ENCODE peak calls at places on chromosomes 13 and 19, in four cellular contexts. D is SK-N-SH, V is tibial artery, G is GM12878. O is an unnamed sample. For H3K27me3, the result is how much of the 10 kb centered on the place peaks cover.

GRCh38 chr13:95154441-95154886 is 146.8 kb downstream of the ABCC4 start:
- DNase-seq in D (no peak), V (no peak), G (no peak), O (no peak)

GRCh38 chr13:24152292-24153214 is 8.0 kb upstream of the SPATA13 start:
- DNase-seq in D (no peak), V (no peak), G (no peak), O (no peak)

GRCh38 chr19:1351324-1351947 is 32.3 kb upstream of the NDUFS7 start:
- DNase-seq in D (peak), V (no peak), G (no peak), O (no peak)

GRCh38 chr19:2361259-2362038 is 1.4 kb downstream of the TMPRSS9 start:
- DNase-seq in D (peak), V (no peak), G (no peak), O (peak)

GRCh38 chr13:50990050-50990449 is 80.5 kb downstream of the RNASEH2B start:
- DNase-seq in D (no peak), V (no peak), G (no peak), O (no peak)

GRCh38 chr19:34430738-34431625 is 2.8 kb downstream of the UBA2 start:
- DNase-seq in D (peak), V (no peak), G (no peak), O (peak)

GRCh38 chr19:50669319-50670101 is 20.3 kb downstream of the C19orf81 start:
- DNase-seq in D (peak), V (no peak), G (no peak), O (peak)

GRCh38 chr19:52664461-52664860 is 26.3 kb upstream of the ZNF83 start:
- DNase-seq in D (peak), V (no peak), G (no peak), O (peak)

GRCh38 chr19:33697766-33698165 is 76.0 kb downstream of the CHST8 start:
- DNase-seq in D (no peak), V (no peak), G (no peak), O (peak)

GRCh38 chr19:3570619-3571018 is 2.1 kb upstream of the HMG20B start:
- DNase-seq in D (no peak), V (no peak), G (no peak), O (no peak)

GRCh38 chr13:110524484-110525254 is 36.9 kb downstream of the RAB20 start:
- DNase-seq in D (peak), V (peak), G (no peak), O (peak)

GRCh38 chr19:5434351-5434917 is 20.8 kb upstream of the ZNRF4 start:
- DNase-seq in D (no peak), V (no peak), G (no peak), O (peak)

GRCh38 chr19:1264801-1265610 is 4.1 kb upstream of the CIRBP start:
- DNase-seq in D (no peak), V (peak), G (no peak), O (peak)

GRCh38 chr13:85441975-85442374 is 357.2 kb downstream of the SLITRK6 start:
- DNase-seq in D (no peak), V (no peak), G (no peak), O (no peak)

GRCh38 chr19:12064266-12065099 is at the start of gene ZNF844:
- DNase-seq in D (peak), V (peak), G (peak), O (peak)

GRCh38 chr13:40189885-40190655 is 476.4 kb downstream of the FOXO1 start:
- DNase-seq in D (peak), V (no peak), G (no peak), O (no peak)

GRCh38 chr19:42154471-42155323 is 22.5 kb upstream of the POU2F2 start:
- DNase-seq in D (peak), V (no peak), G (no peak), O (peak)

GRCh38 chr19:4388171-4389063 is 11.9 kb downstream of the SH3GL1 start:
- DNase-seq in D (no peak), V (peak), G (no peak), O (peak)

GRCh38 chr19:34209726-34210125 is 37.4 kb downstream of the LSM14A start:
- DNase-seq in D (no peak), V (no peak), G (no peak), O (no peak)

GRCh38 chr19:811511-812048 is 10.2 kb downstream of the PLPPR3 start:
- DNase-seq in D (no peak), V (no peak), G (no peak), O (peak)

GRCh38 chr19:38506723-38507550 is 73.4 kb downstream of the RYR1 start:
- DNase-seq in D (peak), V (no peak), G (peak), O (peak)

GRCh38 chr13:76936736-76937135 is 11.6 kb upstream of the ACOD1 start:
- DNase-seq in D (no peak), V (no peak), G (no peak), O (peak)

GRCh38 chr19:15118248-15118647 is 11.0 kb downstream of the SYDE1 start:
- DNase-seq in D (no peak), V (peak), G (no peak), O (no peak)

GRCh38 chr13:98041081-98041820 is 87.8 kb downstream of the IPO5 start:
- DNase-seq in D (no peak), V (no peak), G (no peak), O (peak)

GRCh38 chr13:79723462-79724116 is 242.6 kb downstream of the NDFIP2 start:
- DNase-seq in D (no peak), V (no peak), G (no peak), O (no peak)

GRCh38 chr13:63206431-63206830 is 1790.8 kb upstream of the PCDH20 start:
- DNase-seq in D (no peak), V (no peak), G (no peak), O (no peak)

GRCh38 chr13:78022164-78022877 is 103.7 kb upstream of the EDNRB start:
- DNase-seq in D (no peak), V (no peak), G (peak), O (peak)

GRCh38 chr13:96444676-96445075 is 354.8 kb downstream of the HS6ST3 start:
- DNase-seq in D (no peak), V (no peak), G (no peak), O (no peak)

GRCh38 chr13:93289047-93289446 is 62.4 kb downstream of the GPC6 start:
- DNase-seq in D (no peak), V (no peak), G (no peak), O (no peak)

GRCh38 chr13:80029170-80029569 is 311.8 kb downstream of the SPRY2 start:
- DNase-seq in D (no peak), V (no peak), G (no peak), O (no peak)

GRCh38 chr13:23751195-23751594 is 138.0 kb downstream of the MIPEP start:
- DNase-seq in D (no peak), V (no peak), G (peak), O (no peak)

GRCh38 chr19:5628919-5629481 is 6.1 kb downstream of the SAFB start:
- DNase-seq in D (no peak), V (no peak), G (no peak), O (no peak)

GRCh38 chr19:37303591-37304171 is 67.2 kb upstream of the ZNF527 start:
- DNase-seq in D (peak), V (no peak), G (no peak), O (peak)

GRCh38 chr13:35144496-35144895 is 202.4 kb downstream of the NBEA start:
- DNase-seq in D (no peak), V (no peak), G (no peak), O (peak)

GRCh38 chr13:113842336-113843062 is 21.4 kb downstream of the GAS6 start:
- DNase-seq in D (no peak), V (no peak), G (no peak), O (no peak)

GRCh38 chr19:4390017-4390861 is 10.1 kb downstream of the SH3GL1 start:
- DNase-seq in D (no peak), V (peak), G (no peak), O (peak)

GRCh38 chr13:24539500-24540165 is 27.1 kb upstream of the PARP4 start:
- DNase-seq in D (no peak), V (no peak), G (no peak), O (no peak)

GRCh38 chr19:11096210-11096841 is 7.1 kb downstream of the LDLR start:
- DNase-seq in D (no peak), V (peak), G (peak), O (peak)

GRCh38 chr13:98761126-98761978 is 8.9 kb upstream of the SLC15A1 start:
- DNase-seq in D (no peak), V (no peak), G (peak), O (peak)

GRCh38 chr13:27632648-27633047 is 11.0 kb downstream of the POLR1D start:
- DNase-seq in D (no peak), V (no peak), G (no peak), O (no peak)
- H3K27me3 ChIP-seq in D (under half), V (under half), G (under half), O (under half)

GRCh38 chr13:47251771-47252170 is 354.9 kb upstream of the HTR2A start:
- DNase-seq in D (no peak), V (no peak), G (no peak), O (no peak)

GRCh38 chr13:47258384-47258783 is 361.5 kb upstream of the HTR2A start:
- DNase-seq in D (no peak), V (no peak), G (no peak), O (no peak)

GRCh38 chr13:47252627-47253026 is 355.8 kb upstream of the HTR2A start:
- DNase-seq in D (no peak), V (no peak), G (no peak), O (no peak)

GRCh38 chr13:47256618-47257017 is 359.8 kb upstream of the HTR2A start:
- DNase-seq in D (no peak), V (no peak), G (no peak), O (peak)
- H3K27me3 ChIP-seq in D (under half), V (under half), G (under half), O (under half)

GRCh38 chr13:111919286-111919685 is 147.7 kb upstream of the SOX1 start:
- DNase-seq in D (no peak), V (no peak), G (no peak), O (peak)

GRCh38 chr13:111919826-111920225 is 147.1 kb upstream of the SOX1 start:
- DNase-seq in D (no peak), V (no peak), G (no peak), O (no peak)

GRCh38 chr13:111920306-111920931 is 146.5 kb upstream of the SOX1 start:
- DNase-seq in D (no peak), V (no peak), G (no peak), O (peak)

GRCh38 chr13:111922086-111922485 is 144.9 kb upstream of the SOX1 start:
- DNase-seq in D (no peak), V (no peak), G (no peak), O (peak)

GRCh38 chr13:111920932-111921705 is 145.8 kb upstream of the SOX1 start:
- DNase-seq in D (no peak), V (no peak), G (no peak), O (peak)
- H3K27me3 ChIP-seq in D (under half), V (under half), G (under half), O (under half)

GRCh38 chr19:13977803-13978202 is 25.5 kb downstream of the DCAF15 start:
- DNase-seq in D (no peak), V (no peak), G (no peak), O (no peak)

GRCh38 chr19:13978721-13979191 is 26.4 kb downstream of the DCAF15 start:
- DNase-seq in D (no peak), V (no peak), G (no peak), O (no peak)

GRCh38 chr19:13979224-13979623 is 26.9 kb downstream of the RFX1 start:
- DNase-seq in D (no peak), V (no peak), G (no peak), O (no peak)

GRCh38 chr19:13979686-13980085 is 26.4 kb downstream of the RFX1 start:
- DNase-seq in D (peak), V (no peak), G (no peak), O (no peak)

GRCh38 chr19:13978306-13978705 is 26.0 kb downstream of the DCAF15 start:
- DNase-seq in D (peak), V (peak), G (no peak), O (no peak)
- H3K27me3 ChIP-seq in D (under half), V (under half), G (under half), O (under half)

GRCh38 chr13:21342699-21343442 is 116.2 kb downstream of the ZDHHC20 start:
- DNase-seq in D (no peak), V (no peak), G (no peak), O (no peak)
- H3K27me3 ChIP-seq in D (under half), V (under half), G (under half), O (under half)

O was measured in osteoblast.